ENCODE peak calls at places on chromosomes 12 and 14, in eight cellular contexts. D, N, L, I, O, Q, A and F are unnamed samples.

GRCh38 chr12:11727133-11727664 is 77.7 kb downstream of the ETV6 start:
- DNase-seq in D (no peak), N (no peak), L (no peak), I (no peak), O (no peak), Q (no peak), A (no peak), F (no peak)

GRCh38 chr14:37595809-37596595 is 573 bp downstream of the TTC6 start:
- DNase-seq in D (peak), N (no peak), L (peak), I (no peak), O (no peak), Q (no peak), A (peak), F (no peak)

GRCh38 chr12:96422192-96422591 is 22.0 kb upstream of the CDK17 start:
- DNase-seq in D (no peak), N (peak), L (no peak), I (no peak), O (no peak), Q (peak), A (no peak), F (peak)

GRCh38 chr12:91896725-91897515 is 248.7 kb downstream of the BTG1 start:
- DNase-seq in D (no peak), N (no peak), L (no peak), I (no peak), O (no peak), Q (peak), A (no peak), F (peak)

GRCh38 chr12:51318846-51319570 is 5.0 kb downstream of the BIN2 start:
- DNase-seq in D (peak), N (no peak), L (no peak), I (no peak), O (peak), Q (no peak), A (no peak), F (no peak)

GRCh38 chr14:89755816-89756215 is 198.7 kb downstream of the EFCAB11 start:
- DNase-seq in D (no peak), N (no peak), L (no peak), I (no peak), O (no peak), Q (no peak), A (no peak), F (no peak)

GRCh38 chr14:105855246-105855892 is 329.0 kb downstream of the TMEM121 start:
- DNase-seq in D (no peak), N (no peak), L (peak), I (no peak), O (no peak), Q (no peak), A (no peak), F (no peak)

GRCh38 chr12:132474237-132474741 is 15.7 kb upstream of the FBRSL1 start:
- DNase-seq in D (no peak), N (no peak), L (no peak), I (no peak), O (no peak), Q (no peak), A (no peak), F (no peak)

GRCh38 chr12:103495158-103495782 is 498 bp downstream of the C12orf42 start:
- DNase-seq in D (no peak), N (no peak), L (peak), I (no peak), O (peak), Q (no peak), A (no peak), F (no peak)

GRCh38 chr12:85016423-85016822 is 19.7 kb downstream of the TSPAN19 start:
- DNase-seq in D (peak), N (peak), L (peak), I (peak), O (no peak), Q (peak), A (no peak), F (peak)

GRCh38 chr12:132148368-132149045 is 4.2 kb downstream of the NOC4L start:
- DNase-seq in D (no peak), N (no peak), L (no peak), I (no peak), O (no peak), Q (no peak), A (no peak), F (no peak)

GRCh38 chr12:18165422-18165871 is 75.5 kb upstream of the RERGL start:
- DNase-seq in D (peak), N (peak), L (no peak), I (no peak), O (peak), Q (peak), A (no peak), F (peak)

GRCh38 chr14:93734086-93734822 is 54.0 kb downstream of the PRIMA1 start:
- DNase-seq in D (peak), N (no peak), L (peak), I (no peak), O (no peak), Q (no peak), A (no peak), F (no peak)

GRCh38 chr14:75871181-75871880 is 110.5 kb downstream of the TGFB3 start:
- DNase-seq in D (no peak), N (peak), L (peak), I (no peak), O (no peak), Q (peak), A (no peak), F (no peak)

GRCh38 chr14:56224179-56224578 is 106.0 kb downstream of the PELI2 start:
- DNase-seq in D (no peak), N (no peak), L (no peak), I (no peak), O (no peak), Q (no peak), A (no peak), F (no peak)

GRCh38 chr12:105331805-105332251 is 1.3 kb downstream of the C12orf75 start:
- DNase-seq in D (peak), N (no peak), L (no peak), I (no peak), O (peak), Q (no peak), A (peak), F (no peak)

GRCh38 chr14:32576088-32576795 is 247.1 kb downstream of the AKAP6 start:
- DNase-seq in D (peak), N (peak), L (peak), I (no peak), O (peak), Q (peak), A (peak), F (peak)

GRCh38 chr14:103858063-103858820 is 10.9 kb upstream of the PPP1R13B start:
- DNase-seq in D (no peak), N (no peak), L (no peak), I (no peak), O (no peak), Q (no peak), A (no peak), F (no peak)

GRCh38 chr12:129119537-129119936 is 266.3 kb downstream of the GLT1D1 start:
- DNase-seq in D (no peak), N (no peak), L (no peak), I (no peak), O (no peak), Q (no peak), A (no peak), F (no peak)

GRCh38 chr12:94948232-94948810 is 55.2 kb downstream of the NDUFA12 start:
- DNase-seq in D (no peak), N (no peak), L (no peak), I (no peak), O (no peak), Q (no peak), A (no peak), F (no peak)

GRCh38 chr12:14126692-14127091 is 145.3 kb upstream of the GRIN2B start:
- DNase-seq in D (no peak), N (no peak), L (no peak), I (no peak), O (no peak), Q (no peak), A (no peak), F (no peak)

GRCh38 chr14:92503756-92504491 is 9.7 kb upstream of the RIN3 start:
- DNase-seq in D (peak), N (peak), L (no peak), I (no peak), O (no peak), Q (peak), A (peak), F (peak)

GRCh38 chr12:16524378-16524777 is 81.6 kb downstream of the LMO3 start:
- DNase-seq in D (no peak), N (no peak), L (no peak), I (no peak), O (no peak), Q (no peak), A (peak), F (no peak)

GRCh38 chr12:6925543-6926279 is 2.0 kb upstream of the ATN1 start:
- DNase-seq in D (peak), N (peak), L (peak), I (peak), O (no peak), Q (peak), A (peak), F (peak)

GRCh38 chr12:2376855-2377657 is 324.3 kb downstream of the CACNA1C start:
- DNase-seq in D (no peak), N (no peak), L (peak), I (no peak), O (no peak), Q (no peak), A (no peak), F (no peak)

GRCh38 chr12:54692353-54692752 is 44.2 kb upstream of the DCD start:
- DNase-seq in D (no peak), N (no peak), L (no peak), I (no peak), O (no peak), Q (no peak), A (no peak), F (no peak)

GRCh38 chr12:54689034-54689372 is 40.8 kb upstream of the DCD start:
- DNase-seq in D (no peak), N (no peak), L (no peak), I (no peak), O (no peak), Q (no peak), A (no peak), F (no peak)

GRCh38 chr12:54684636-54685630 is 36.8 kb upstream of the DCD start:
- DNase-seq in D (peak), N (no peak), L (no peak), I (no peak), O (no peak), Q (no peak), A (no peak), F (no peak)

GRCh38 chr12:54688309-54689033 is 40.3 kb upstream of the DCD start:
- DNase-seq in D (no peak), N (no peak), L (no peak), I (no peak), O (no peak), Q (no peak), A (no peak), F (no peak)

GRCh38 chr12:54689984-54690383 is 41.8 kb upstream of the DCD start:
- DNase-seq in D (peak), N (no peak), L (no peak), I (no peak), O (no peak), Q (peak), A (no peak), F (no peak)
- TF ChIP-seq CTCF in D (peak), N (peak), L (no peak), I (peak), O (no peak), Q (no peak), A (no peak), F (peak)

GRCh38 chr14:61443481-61443880 is 122.1 kb downstream of the PRKCH start:
- DNase-seq in D (no peak), N (no peak), L (no peak), I (no peak), O (no peak), Q (no peak), A (no peak), F (no peak)
- TF ChIP-seq CTCF in D (no peak), N (no peak), L (no peak), I (no peak), O (no peak), Q (no peak), A (no peak), F (no peak)

GRCh38 chr14:100677152-100677924 is 49.4 kb upstream of the DLK1 start:
- DNase-seq in D (no peak), N (peak), L (peak), I (no peak), O (no peak), Q (peak), A (no peak), F (peak)
- TF ChIP-seq CTCF in D (no peak), N (no peak), L (peak), I (no peak), O (no peak), Q (no peak), A (no peak), F (no peak)

GRCh38 chr12:57488397-57489156 is 709 bp downstream of the MARS1 start:
- DNase-seq in D (no peak), N (peak), L (no peak), I (no peak), O (no peak), Q (no peak), A (no peak), F (no peak)

GRCh38 chr12:57487055-57487596 is 742 bp upstream of the MARS1 start:
- DNase-seq in D (no peak), N (no peak), L (no peak), I (no peak), O (no peak), Q (no peak), A (no peak), F (no peak)

GRCh38 chr12:57485695-57486094 is 2.2 kb upstream of the MARS1 start:
- DNase-seq in D (no peak), N (no peak), L (no peak), I (no peak), O (no peak), Q (no peak), A (no peak), F (no peak)

GRCh38 chr12:57489157-57489641 is 1.3 kb downstream of the MARS1 start:
- DNase-seq in D (no peak), N (no peak), L (no peak), I (no peak), O (no peak), Q (no peak), A (no peak), F (peak)

GRCh38 chr12:57487597-57488396 is at the start of gene MARS1:
- DNase-seq in D (peak), N (peak), L (peak), I (peak), O (peak), Q (peak), A (peak), F (peak)
- TF ChIP-seq CTCF in D (no peak), N (no peak), L (no peak), I (no peak), O (no peak), Q (no peak), A (no peak), F (no peak)

DNA sequence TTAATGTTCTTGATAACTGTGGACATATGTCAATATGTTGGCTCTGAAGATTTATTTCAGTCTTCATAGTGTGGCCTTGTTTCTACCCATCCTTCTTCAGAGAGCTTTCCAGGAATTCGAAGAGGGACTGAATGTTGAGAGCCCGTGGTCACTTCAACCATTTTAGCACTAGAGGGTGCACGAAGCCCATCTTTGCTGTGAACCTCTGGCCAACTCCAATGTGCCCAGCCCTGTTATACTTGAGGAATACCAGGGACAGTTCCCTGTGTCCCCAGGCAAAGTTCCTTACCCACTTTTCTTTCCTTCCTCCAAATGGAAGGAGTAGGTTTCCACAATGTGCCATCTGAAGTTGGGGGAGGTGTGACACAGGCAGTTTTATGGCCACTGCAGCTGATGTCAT is 603.5 kb downstream of the RPL10L start:
- DNase-seq in D (peak), N (peak), L (peak), I (no peak), O (no peak), Q (no peak), A (peak), F (peak)
- TF ChIP-seq CTCF in D (no peak), N (no peak), L (peak), I (no peak), O (peak), Q (no peak), A (no peak), F (peak)

GRCh38 chr12:112525426-112525809 is 106.7 kb downstream of the PTPN11 start:
- DNase-seq in D (no peak), N (no peak), L (no peak), I (no peak), O (no peak), Q (no peak), A (no peak), F (no peak)

GRCh38 chr12:112524269-112524668 is 105.5 kb downstream of the PTPN11 start:
- DNase-seq in D (no peak), N (no peak), L (no peak), I (no peak), O (no peak), Q (no peak), A (no peak), F (no peak)

GRCh38 chr12:112523856-112524255 is 105.1 kb downstream of the PTPN11 start:
- DNase-seq in D (no peak), N (no peak), L (no peak), I (no peak), O (no peak), Q (no peak), A (no peak), F (no peak)

GRCh38 chr12:112527082-112527481 is 108.3 kb downstream of the PTPN11 start:
- DNase-seq in D (no peak), N (no peak), L (no peak), I (no peak), O (no peak), Q (no peak), A (no peak), F (no peak)

GRCh38 chr12:112524676-112525425 is 106.1 kb downstream of the PTPN11 start:
- DNase-seq in D (peak), N (no peak), L (no peak), I (no peak), O (no peak), Q (peak), A (peak), F (peak)
- TF ChIP-seq CTCF in D (no peak), N (no peak), L (peak), I (peak), O (no peak), Q (no peak), A (peak), F (no peak)

DNA sequence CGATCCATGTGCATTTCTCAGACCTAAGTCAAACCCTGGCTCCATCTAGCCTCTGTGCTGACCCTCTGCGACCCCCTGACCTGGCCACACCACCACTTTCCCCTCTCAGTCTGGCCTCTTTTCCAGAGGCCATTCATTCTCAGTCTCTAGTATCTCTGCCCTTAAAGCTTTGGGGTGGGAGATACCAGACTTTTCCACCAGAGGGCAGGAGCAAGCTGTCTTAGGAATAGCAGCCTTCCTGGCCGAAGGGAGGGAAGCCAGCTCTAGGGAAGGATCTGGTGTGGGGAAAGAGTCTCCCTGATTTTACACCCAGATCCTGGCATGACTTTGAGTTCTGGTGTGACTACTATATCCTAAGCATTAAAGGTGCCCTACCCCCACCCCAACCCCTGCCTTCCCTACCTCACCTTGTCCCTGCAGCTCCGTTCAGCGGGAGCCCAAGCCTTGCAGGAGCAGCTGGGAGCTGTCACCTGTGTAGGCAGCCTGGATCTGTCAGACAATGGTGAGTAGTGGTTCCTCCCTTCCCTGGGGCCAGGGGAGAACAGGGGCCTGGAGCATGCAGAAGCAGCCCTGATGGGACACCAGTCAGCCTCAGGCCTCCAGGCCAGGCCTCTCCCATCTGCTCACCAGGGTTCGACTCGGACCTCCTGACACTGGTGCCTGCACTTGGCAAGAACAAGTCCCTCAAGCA is 6.6 kb downstream of the CARMIL3 start:
- DNase-seq in D (peak), N (peak), L (peak), I (peak), O (peak), Q (peak), A (peak), F (peak)
- TF ChIP-seq CTCF in D (peak), N (peak), L (peak), I (peak), O (peak), Q (peak), A (peak), F (peak)

DNA sequence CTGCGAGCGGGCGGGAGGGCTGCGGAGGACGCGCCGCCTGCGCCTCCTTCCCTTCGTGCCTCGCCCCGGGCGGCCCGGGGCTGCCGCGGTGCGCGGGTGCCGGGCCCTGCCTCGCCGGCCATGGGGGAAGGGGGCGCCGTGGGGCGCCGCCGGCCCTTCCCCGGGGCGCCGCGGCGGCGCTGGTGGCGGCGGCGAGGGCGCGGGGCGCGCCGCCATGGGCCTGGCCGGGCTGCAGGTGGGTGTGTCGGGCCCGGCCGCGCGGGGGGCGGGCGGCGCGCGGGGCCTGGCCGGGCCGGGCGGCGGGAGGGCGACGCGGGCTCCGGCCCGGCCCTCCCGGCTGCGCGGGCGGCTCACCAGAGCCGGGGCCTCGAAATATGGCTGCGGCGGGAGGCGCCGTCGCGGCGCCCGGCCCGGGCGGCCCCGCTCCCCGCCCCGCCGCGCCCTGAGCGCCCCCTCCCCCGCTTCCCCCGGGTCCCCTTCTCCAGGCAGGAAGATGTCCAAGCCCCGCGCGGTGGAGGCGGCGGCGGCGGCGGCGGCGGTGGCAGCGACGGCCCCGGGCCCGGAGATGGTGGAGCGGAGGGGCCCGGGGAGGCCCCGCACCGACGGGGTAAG is 5.1 kb downstream of the KMT5A start:
- DNase-seq in D (no peak), N (no peak), L (peak), I (no peak), O (peak), Q (no peak), A (peak), F (no peak)
- TF ChIP-seq CTCF in D (no peak), N (no peak), L (no peak), I (no peak), O (no peak), Q (no peak), A (no peak), F (no peak)

GRCh38 chr12:20946732-20947131 is 136.2 kb downstream of the SLCO1B3 start:
- DNase-seq in D (peak), N (no peak), L (peak), I (no peak), O (peak), Q (peak), A (no peak), F (no peak)
- TF ChIP-seq CTCF in D (peak), N (peak), L (peak), I (no peak), O (peak), Q (peak), A (no peak), F (no peak)